ENCODE peak calls at places on chromosome 4, in ten cellular contexts. O is IMR-90, F is endothelial cell of umbilical vein, U is Peyer's patch, C is ovary, T is heart left ventricle, Z is body of pancreas, G is right lobe of liver, Y is tibial nerve, A is breast epithelium. W is an unnamed sample. For H3K27me3, the result is how much of the 10 kb centered on the place peaks cover.

GRCh38 chr4:4771160-4771559 is 88.3 kb upstream of the MSX1 start:
- DNase-seq in O (no peak), F (no peak), U (no peak), C (no peak), T (no peak), Z (peak), G (no peak), Y (no peak), A (no peak), W (no peak)

GRCh38 chr4:37793562-37793961 is 32.9 kb upstream of the PGM2 start:
- DNase-seq in O (peak), F (peak), U (no peak), C (no peak), T (no peak), Z (peak), G (no peak), Y (no peak), A (no peak), W (peak)

GRCh38 chr4:123823244-123823643 is 426.6 kb downstream of the SPRY1 start:
- DNase-seq in O (no peak), F (no peak), U (no peak), C (no peak), T (no peak), Z (no peak), G (no peak), Y (no peak), A (no peak), W (no peak)

GRCh38 chr4:136392576-136392975 is 1139.7 kb downstream of the PCDH18 start:
- DNase-seq in O (peak), F (peak), U (no peak), C (no peak), T (no peak), Z (no peak), G (no peak), Y (no peak), A (no peak), W (no peak)

GRCh38 chr4:16289872-16290554 is 63.7 kb upstream of the TAPT1 start:
- DNase-seq in O (peak), F (peak), U (no peak), C (no peak), T (no peak), Z (no peak), G (no peak), Y (no peak), A (no peak), W (no peak)

GRCh38 chr4:681736-682451 is 7.1 kb downstream of the SLC49A3 start:
- DNase-seq in O (no peak), F (no peak), U (peak), C (no peak), T (no peak), Z (peak), G (peak), Y (no peak), A (peak), W (no peak)

GRCh38 chr4:6408263-6408662 is 64.2 kb downstream of the PPP2R2C start:
- DNase-seq in O (no peak), F (no peak), U (no peak), C (no peak), T (peak), Z (no peak), G (no peak), Y (no peak), A (no peak), W (no peak)

GRCh38 chr4:53113433-53114215 is 251.5 kb downstream of the RASL11B start:
- DNase-seq in O (peak), F (no peak), U (no peak), C (no peak), T (no peak), Z (no peak), G (no peak), Y (no peak), A (no peak), W (no peak)

GRCh38 chr4:24443200-24443599 is 141.2 kb downstream of the DHX15 start:
- DNase-seq in O (no peak), F (no peak), U (no peak), C (no peak), T (no peak), Z (no peak), G (no peak), Y (no peak), A (no peak), W (no peak)

GRCh38 chr4:145618210-145618911 is 824 bp upstream of the MMAA start:
- DNase-seq in O (no peak), F (no peak), U (no peak), C (peak), T (peak), Z (peak), G (no peak), Y (no peak), A (no peak), W (peak)

GRCh38 chr4:38842998-38843397 is 13.6 kb downstream of the TLR6 start:
- DNase-seq in O (no peak), F (no peak), U (no peak), C (no peak), T (no peak), Z (no peak), G (no peak), Y (no peak), A (no peak), W (no peak)

GRCh38 chr4:20464381-20464780 is 212.7 kb downstream of the SLIT2 start:
- DNase-seq in O (peak), F (peak), U (no peak), C (no peak), T (no peak), Z (no peak), G (no peak), Y (no peak), A (no peak), W (no peak)

GRCh38 chr4:20532871-20533870 is 167.1 kb upstream of the PACRGL start:
- DNase-seq in O (peak), F (no peak), U (no peak), C (no peak), T (no peak), Z (no peak), G (no peak), Y (no peak), A (no peak), W (no peak)

GRCh38 chr4:86496094-86497060 is 97.7 kb upstream of the PTPN13 start:
- DNase-seq in O (peak), F (peak), U (no peak), C (peak), T (no peak), Z (peak), G (no peak), Y (no peak), A (no peak), W (peak)

GRCh38 chr4:149914521-149915115 is 99.0 kb upstream of the IQCM start:
- DNase-seq in O (peak), F (peak), U (no peak), C (no peak), T (peak), Z (peak), G (no peak), Y (no peak), A (no peak), W (peak)

GRCh38 chr4:164949448-164950118 is 27.9 kb downstream of the TRIM61 start:
- DNase-seq in O (no peak), F (no peak), U (no peak), C (no peak), T (no peak), Z (no peak), G (no peak), Y (no peak), A (no peak), W (no peak)

GRCh38 chr4:19514276-19515070 is 737.2 kb upstream of the SLIT2 start:
- DNase-seq in O (peak), F (no peak), U (no peak), C (no peak), T (no peak), Z (no peak), G (no peak), Y (no peak), A (no peak), W (no peak)

GRCh38 chr4:123936615-123937014 is 540.0 kb downstream of the SPRY1 start:
- DNase-seq in O (no peak), F (peak), U (no peak), C (no peak), T (no peak), Z (no peak), G (no peak), Y (no peak), A (no peak), W (no peak)

GRCh38 chr4:121182296-121182695 is 18.2 kb upstream of the TNIP3 start:
- DNase-seq in O (peak), F (peak), U (no peak), C (no peak), T (no peak), Z (no peak), G (no peak), Y (no peak), A (no peak), W (peak)
- TF ChIP-seq POLR2A in O (no peak), F (no peak), U (no peak), C (no peak), T (no peak), Z (no peak), G (no peak), Y (no peak), A (no peak), W (no peak)

GRCh38 chr4:94763005-94763404 is 5.2 kb downstream of the BMPR1B start:
- DNase-seq in O (no peak), F (no peak), U (no peak), C (no peak), T (no peak), Z (no peak), G (no peak), Y (no peak), A (no peak), W (no peak)

GRCh38 chr4:94765174-94765573 is 7.4 kb downstream of the BMPR1B start:
- DNase-seq in O (no peak), F (no peak), U (no peak), C (no peak), T (no peak), Z (no peak), G (no peak), Y (no peak), A (no peak), W (no peak)

GRCh38 chr4:94762326-94762725 is 4.6 kb downstream of the BMPR1B start:
- DNase-seq in O (no peak), F (no peak), U (no peak), C (no peak), T (no peak), Z (no peak), G (no peak), Y (no peak), A (no peak), W (no peak)

GRCh38 chr4:94764069-94764468 is 6.3 kb downstream of the BMPR1B start:
- DNase-seq in O (no peak), F (no peak), U (no peak), C (no peak), T (no peak), Z (no peak), G (no peak), Y (no peak), A (no peak), W (no peak)

GRCh38 chr4:94763500-94763899 is 5.7 kb downstream of the BMPR1B start:
- DNase-seq in O (no peak), F (no peak), U (no peak), C (no peak), T (no peak), Z (no peak), G (no peak), Y (no peak), A (no peak), W (no peak)
- H3K27me3 ChIP-seq in O (under half), F (under half), U (under half), C (under half), T (under half), Z (under half), G (under half), Y (under half), A (under half), W (under half)

GRCh38 chr4:156971623-156972369 is at the start of gene PDGFC:
- DNase-seq in O (peak), F (peak), U (peak), C (peak), T (peak), Z (peak), G (peak), Y (peak), A (peak), W (peak)
- TF ChIP-seq POLR2A in O (peak), F (no peak), U (no peak), C (peak), T (peak), Z (peak), G (peak), Y (no peak), A (no peak), W (peak)

GRCh38 chr4:7414046-7414445 is 20.7 kb downstream of the PSAPL1 start:
- DNase-seq in O (no peak), F (no peak), U (peak), C (no peak), T (no peak), Z (no peak), G (no peak), Y (no peak), A (no peak), W (peak)
- H3K27me3 ChIP-seq in O (under half), F (under half), U (under half), C (under half), T (under half), Z (under half), G (under half), Y (under half), A (under half), W (under half)

GRCh38 chr4:105461221-105462041 is 12.4 kb downstream of the PPA2 start:
- DNase-seq in O (no peak), F (no peak), U (no peak), C (no peak), T (no peak), Z (no peak), G (no peak), Y (no peak), A (no peak), W (no peak)
- TF ChIP-seq POLR2A in O (no peak), F (no peak), U (no peak), C (no peak), T (no peak), Z (no peak), G (no peak), Y (no peak), A (no peak), W (no peak)

DNA sequence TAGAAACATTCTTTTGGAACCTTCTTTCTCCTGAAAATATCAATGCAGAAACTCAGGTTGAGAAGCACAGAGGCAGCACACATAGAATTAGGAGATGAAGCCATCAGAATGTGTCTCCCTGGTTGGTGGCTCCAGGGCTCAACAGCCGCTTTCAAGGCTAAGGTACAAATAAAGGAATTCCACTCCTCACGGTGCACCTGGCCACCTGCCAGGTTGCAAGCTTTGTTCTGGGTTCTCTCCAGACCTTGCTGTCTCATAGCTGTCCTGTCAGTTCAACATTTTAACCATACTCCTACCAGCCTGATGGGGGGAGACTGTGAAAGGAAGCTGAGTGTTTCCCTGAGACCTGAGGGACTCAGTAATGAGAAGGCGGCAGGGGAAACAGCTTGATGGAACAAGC is 96.3 kb upstream of the HPF1 start:
- DNase-seq in O (no peak), F (no peak), U (no peak), C (no peak), T (no peak), Z (no peak), G (no peak), Y (no peak), A (no peak), W (peak)
- H3K27me3 ChIP-seq in O (under half), F (under half), U (under half), C (under half), T (under half), Z (under half), G (under half), Y (under half), A (under half), W (under half)

GRCh38 chr4:153513596-153513995 is 47.4 kb downstream of the TMEM131L start:
- DNase-seq in O (peak), F (peak), U (no peak), C (no peak), T (no peak), Z (no peak), G (no peak), Y (no peak), A (no peak), W (no peak)
- TF ChIP-seq POLR2A in O (no peak), F (no peak), U (no peak), C (no peak), T (no peak), Z (no peak), G (no peak), Y (no peak), A (no peak), W (no peak)

GRCh38 chr4:110635155-110635479 is 12.2 kb upstream of the PITX2 start:
- DNase-seq in O (no peak), F (no peak), U (no peak), C (no peak), T (no peak), Z (no peak), G (no peak), Y (no peak), A (no peak), W (no peak)

GRCh38 chr4:110636677-110637407 is 14.0 kb upstream of the PITX2 start:
- DNase-seq in O (peak), F (no peak), U (no peak), C (no peak), T (no peak), Z (no peak), G (no peak), Y (no peak), A (no peak), W (no peak)

GRCh38 chr4:110634320-110635154 is 11.7 kb upstream of the PITX2 start:
- DNase-seq in O (no peak), F (no peak), U (no peak), C (no peak), T (no peak), Z (no peak), G (no peak), Y (no peak), A (no peak), W (no peak)

GRCh38 chr4:110637408-110638131 is 14.7 kb upstream of the PITX2 start:
- DNase-seq in O (no peak), F (no peak), U (no peak), C (no peak), T (no peak), Z (no peak), G (no peak), Y (no peak), A (no peak), W (no peak)

GRCh38 chr4:110636231-110636676 is 13.4 kb upstream of the PITX2 start:
- DNase-seq in O (no peak), F (no peak), U (no peak), C (no peak), T (no peak), Z (no peak), G (no peak), Y (no peak), A (no peak), W (no peak)
- H3K27me3 ChIP-seq in O (half or more), F (half or more), U (under half), C (under half), T (half or more), Z (half or more), G (under half), Y (under half), A (half or more), W (half or more)

W was measured in thyroid gland.